ENCODE peak calls at places on chromosomes 11 and 22, in ten cellular contexts. X, Y, H, L, W, A, J, K, V and I are unnamed samples.

GRCh38 chr22:44622147-44622427 is 79.9 kb upstream of the PRR5 start:
- DNase-seq in X (no peak), Y (peak; percentile 33), H (no peak), L (no peak), W (no peak), A (peak; percentile 40), J (no peak), K (peak; percentile 28), V (peak; percentile 45), I (no peak)

GRCh38 chr11:1304376-1304775 is 5.1 kb downstream of the TOLLIP start:
- DNase-seq in X (no peak), Y (no peak), H (no peak), L (no peak), W (no peak), A (no peak), J (peak; percentile 10), K (peak; percentile 53), V (peak; percentile 75), I (no peak)

GRCh38 chr11:43685483-43685882 is 4.9 kb downstream of the HSD17B12 start:
- DNase-seq in X (no peak), Y (no peak), H (no peak), L (no peak), W (no peak), A (no peak), J (no peak), K (no peak), V (no peak), I (no peak)

GRCh38 chr22:22593964-22594656 is 35.0 kb upstream of the PRAME start:
- DNase-seq in X (no peak), Y (peak; percentile 69), H (no peak), L (peak; percentile 20), W (peak; percentile 39), A (peak; percentile 59), J (peak; percentile 22), K (peak; percentile 65), V (no peak), I (peak; percentile 6)

GRCh38 chr11:19234428-19234827 is 6.3 kb downstream of the E2F8 start:
- DNase-seq in X (no peak), Y (no peak), H (no peak), L (no peak), W (no peak), A (no peak), J (no peak), K (no peak), V (no peak), I (no peak)

GRCh38 chr11:35525501-35526175 is at the start of gene PAMR1:
- DNase-seq in X (no peak), Y (peak; percentile 78), H (peak; percentile 54), L (no peak), W (peak; percentile 74), A (peak; percentile 15), J (peak; percentile 76), K (peak; percentile 23), V (peak; percentile 75), I (no peak)

GRCh38 chr11:95231881-95232605 is 1.0 kb upstream of the SESN3 start:
- DNase-seq in X (peak; percentile 79), Y (peak; percentile 76), H (peak; percentile 66), L (no peak), W (peak; percentile 41), A (peak; percentile 67), J (peak; percentile 78), K (peak; percentile 47), V (peak; percentile 90), I (no peak)

GRCh38 chr11:126387856-126388255 is 32.4 kb downstream of the ST3GAL4 start:
- DNase-seq in X (no peak), Y (no peak), H (no peak), L (no peak), W (no peak), A (no peak), J (no peak), K (no peak), V (no peak), I (no peak)

GRCh38 chr11:64251986-64252837 is 882 bp downstream of the PLCB3 start:
- DNase-seq in X (no peak), Y (no peak), H (peak; percentile 53), L (no peak), W (no peak), A (peak; percentile 38), J (peak; percentile 25), K (peak; percentile 75), V (peak; percentile 89), I (no peak)

GRCh38 chr11:134350381-134350780 is 18.6 kb downstream of the GLB1L2 start:
- DNase-seq in X (no peak), Y (no peak), H (no peak), L (no peak), W (no peak), A (no peak), J (no peak), K (no peak), V (no peak), I (no peak)

GRCh38 chr22:25475554-25476022 is 88.9 kb upstream of the GRK3 start:
- DNase-seq in X (no peak), Y (no peak), H (no peak), L (no peak), W (peak; percentile 83), A (no peak), J (peak; percentile 69), K (no peak), V (no peak), I (peak; percentile 69)

GRCh38 chr22:30609260-30610185 is 2.5 kb downstream of the TCN2 start:
- DNase-seq in X (no peak), Y (no peak), H (peak; percentile 33), L (no peak), W (peak; percentile 80), A (no peak), J (peak; percentile 78), K (peak; percentile 52), V (no peak), I (peak; percentile 37)

GRCh38 chr11:11856638-11857037 is 14.9 kb downstream of the USP47 start:
- DNase-seq in X (no peak), Y (no peak), H (no peak), L (no peak), W (no peak), A (no peak), J (peak; percentile 67), K (no peak), V (no peak), I (no peak)

GRCh38 chr11:126268361-126268707 is 361 bp downstream of the SRPRA start:
- DNase-seq in X (no peak), Y (no peak), H (no peak), L (no peak), W (no peak), A (peak; percentile 20), J (no peak), K (no peak), V (no peak), I (no peak)

GRCh38 chr11:121596195-121597145 is 143.7 kb upstream of the SORL1-AS1 start:
- DNase-seq in X (no peak), Y (no peak), H (no peak), L (no peak), W (no peak), A (no peak), J (peak; percentile 41), K (no peak), V (no peak), I (no peak)

GRCh38 chr11:6531267-6531752 is 34.2 kb downstream of the DNHD1 start:
- DNase-seq in X (no peak), Y (no peak), H (no peak), L (peak; percentile 80), W (peak; percentile 41), A (peak; percentile 50), J (peak; percentile 16), K (peak; percentile 45), V (no peak), I (peak; percentile 24)

GRCh38 chr11:124801014-124801413 is 808 bp upstream of the MSANTD2 start:
- DNase-seq in X (no peak), Y (no peak), H (no peak), L (no peak), W (peak; percentile 23), A (no peak), J (peak; percentile 59), K (no peak), V (no peak), I (peak; percentile 6)

GRCh38 chr11:116109228-116109627 is 605.0 kb upstream of the CADM1 start:
- DNase-seq in X (no peak), Y (no peak), H (no peak), L (no peak), W (peak; percentile 27), A (no peak), J (peak; percentile 84), K (peak; percentile 3), V (no peak), I (peak; percentile 16)

GRCh38 chr11:11752688-11753087 is 89.1 kb upstream of the USP47 start:
- DNase-seq in X (no peak), Y (no peak), H (no peak), L (no peak), W (no peak), A (no peak), J (no peak), K (no peak), V (no peak), I (no peak)

DNA sequence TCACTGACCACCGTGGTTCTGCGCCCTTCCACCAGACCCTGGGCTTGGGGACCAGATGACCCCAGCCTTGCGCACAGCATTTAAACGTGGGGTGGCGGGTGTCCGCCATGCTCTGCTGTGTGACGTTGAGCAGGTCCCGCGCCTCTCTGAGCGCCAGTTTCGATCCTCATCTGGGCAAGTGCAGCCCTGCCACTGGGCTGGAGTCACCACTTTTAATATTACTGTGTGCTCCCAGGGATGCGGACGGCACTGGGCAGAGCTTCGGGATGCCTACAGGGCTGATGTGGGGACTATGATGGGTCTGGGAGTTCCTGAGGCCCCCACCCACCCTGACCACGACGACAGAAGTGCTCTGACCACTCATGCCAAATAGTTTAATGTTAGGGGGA is 1.2 kb upstream of the NUDT8 start:
- DNase-seq in X (peak; percentile 36), Y (no peak), H (no peak), L (no peak), W (no peak), A (no peak), J (no peak), K (no peak), V (peak; percentile 80), I (no peak)
- TF ChIP-seq CTCF in X (no peak), Y (no peak), H (peak; percentile 1), L (peak; percentile 60), W (no peak), A (no peak), J (no peak), K (no peak), V (no peak), I (no peak)

GRCh38 chr11:62627718-62628117 is 5.9 kb upstream of the B3GAT3 start:
- DNase-seq in X (no peak), Y (peak; percentile 25), H (no peak), L (no peak), W (no peak), A (no peak), J (no peak), K (no peak), V (no peak), I (no peak)
- TF ChIP-seq CTCF in X (no peak), Y (no peak), H (no peak), L (no peak), W (peak; percentile 24), A (no peak), J (no peak), K (no peak), V (no peak), I (no peak)

GRCh38 chr11:92886243-92886905 is 83.1 kb upstream of the MTNR1B start:
- DNase-seq in X (no peak), Y (no peak), H (no peak), L (peak; percentile 42), W (peak; percentile 61), A (peak; percentile 74), J (peak; percentile 41), K (peak; percentile 44), V (no peak), I (peak; percentile 53)
- TF ChIP-seq CTCF in X (peak; percentile 65), Y (peak; percentile 43), H (peak; percentile 71), L (peak; percentile 75), W (peak; percentile 73), A (peak; percentile 69), J (peak; percentile 78), K (no peak), V (peak; percentile 54), I (peak; percentile 74)

GRCh38 chr11:98732947-98733346 is 287.8 kb upstream of the CNTN5 start:
- DNase-seq in X (no peak), Y (no peak), H (no peak), L (no peak), W (no peak), A (no peak), J (no peak), K (no peak), V (no peak), I (no peak)
- TF ChIP-seq CTCF in X (no peak), Y (no peak), H (no peak), L (no peak), W (no peak), A (no peak), J (no peak), K (no peak), V (no peak), I (no peak)